ENCODE peak calls at places on chromosomes 11 and 22, in seven cellular contexts. X is fibroblast of mammary gland, E is PC-3, S is IMR-90, P is fibroblast of villous mesenchyme, R is coronary artery, N is AG04450. D is an unnamed sample.

GRCh38 chr11:75554258-75555022 is 7.6 kb upstream of the SERPINH1 start:
- DNase-seq in R (peak), P (peak), X (peak), N (peak), S (peak), E (no peak), D (peak)

GRCh38 chr11:27084407-27084985 is 43.9 kb downstream of the BBOX1 start:
- DNase-seq in P (peak), R (no peak), N (no peak), E (no peak), S (peak), X (no peak), D (no peak)

GRCh38 chr11:61587951-61588695 is 7.2 kb upstream of the SYT7 start:
- DNase-seq in X (peak), E (peak), S (no peak), P (no peak), N (no peak), R (no peak), D (no peak)

GRCh38 chr11:1230121-1230455 is 7.2 kb downstream of the MUC5B start:
- DNase-seq in S (no peak), X (no peak), N (no peak), P (no peak), E (no peak), R (no peak), D (no peak)

GRCh38 chr22:45318558-45319318 is 9.0 kb downstream of the FAM118A start:
- DNase-seq in E (no peak), P (peak), N (no peak), X (peak), R (no peak), S (peak), D (peak)

GRCh38 chr11:10322830-10323792 is 18.2 kb downstream of the ADM start:
- DNase-seq in N (no peak), E (peak), R (peak), S (peak), X (peak), P (peak), D (peak)

GRCh38 chr11:60482361-60482760 is 10.2 kb upstream of the MS4A12 start:
- DNase-seq in P (no peak), S (no peak), E (no peak), N (no peak), X (no peak), R (no peak), D (no peak)

GRCh38 chr11:102186836-102187235 is 76.6 kb downstream of the YAP1 start:
- DNase-seq in X (peak), P (peak), N (no peak), R (no peak), S (no peak), E (no peak), D (no peak)

GRCh38 chr22:31898911-31899310 is 45.4 kb upstream of the YWHAH start:
- DNase-seq in P (no peak), S (no peak), N (no peak), E (no peak), X (no peak), R (no peak), D (no peak)

GRCh38 chr11:58577441-58578135 is 1.3 kb upstream of the ZFP91 start:
- DNase-seq in N (peak), X (peak), R (no peak), P (peak), S (peak), E (peak), D (peak)

GRCh38 chr11:115869780-115870431 is 365.7 kb upstream of the CADM1 start:
- DNase-seq in S (peak), P (peak), N (peak), R (no peak), E (peak), X (no peak), D (peak)

GRCh38 chr11:16204261-16204660 is 152.1 kb downstream of the SOX6 start:
- DNase-seq in N (no peak), P (no peak), E (no peak), X (no peak), S (peak), R (no peak), D (peak)

GRCh38 chr22:27213291-27213690 is 555.9 kb downstream of the MIAT start:
- DNase-seq in S (no peak), R (peak), N (no peak), E (no peak), X (no peak), P (no peak), D (no peak)

GRCh38 chr11:721913-722811 is 16.1 kb downstream of the EPS8L2 start:
- DNase-seq in R (no peak), P (no peak), E (no peak), S (no peak), N (no peak), X (no peak), D (no peak)

GRCh38 chr22:21996175-21996574 is 13.6 kb upstream of the TOP3B start:
- DNase-seq in N (no peak), R (no peak), E (no peak), P (peak), X (no peak), S (no peak), D (no peak)

GRCh38 chr22:28268176-28268575 is 349.1 kb upstream of the PITPNB start:
- DNase-seq in E (peak), S (no peak), P (no peak), R (no peak), N (no peak), X (peak), D (no peak)
- H3K4me3 ChIP-seq in E (no peak), S (no peak), P (no peak), R (no peak), N (no peak), X (no peak), D (no peak)

GRCh38 chr11:67482275-67482735 is 521 bp upstream of the AIP start:
- DNase-seq in S (no peak), X (no peak), N (no peak), R (peak), E (no peak), P (no peak), D (no peak)

GRCh38 chr11:67483498-67483798 is 622 bp downstream of the AIP start:
- DNase-seq in S (no peak), E (no peak), R (no peak), P (no peak), X (no peak), N (no peak), D (no peak)

GRCh38 chr11:67484847-67485311 is 2.1 kb downstream of the AIP start:
- DNase-seq in E (no peak), P (no peak), N (no peak), S (no peak), R (no peak), X (no peak), D (no peak)

GRCh38 chr11:67483901-67484665 is 1.3 kb downstream of the AIP start:
- DNase-seq in N (no peak), R (peak), S (no peak), P (no peak), X (no peak), E (no peak), D (no peak)

DNA sequence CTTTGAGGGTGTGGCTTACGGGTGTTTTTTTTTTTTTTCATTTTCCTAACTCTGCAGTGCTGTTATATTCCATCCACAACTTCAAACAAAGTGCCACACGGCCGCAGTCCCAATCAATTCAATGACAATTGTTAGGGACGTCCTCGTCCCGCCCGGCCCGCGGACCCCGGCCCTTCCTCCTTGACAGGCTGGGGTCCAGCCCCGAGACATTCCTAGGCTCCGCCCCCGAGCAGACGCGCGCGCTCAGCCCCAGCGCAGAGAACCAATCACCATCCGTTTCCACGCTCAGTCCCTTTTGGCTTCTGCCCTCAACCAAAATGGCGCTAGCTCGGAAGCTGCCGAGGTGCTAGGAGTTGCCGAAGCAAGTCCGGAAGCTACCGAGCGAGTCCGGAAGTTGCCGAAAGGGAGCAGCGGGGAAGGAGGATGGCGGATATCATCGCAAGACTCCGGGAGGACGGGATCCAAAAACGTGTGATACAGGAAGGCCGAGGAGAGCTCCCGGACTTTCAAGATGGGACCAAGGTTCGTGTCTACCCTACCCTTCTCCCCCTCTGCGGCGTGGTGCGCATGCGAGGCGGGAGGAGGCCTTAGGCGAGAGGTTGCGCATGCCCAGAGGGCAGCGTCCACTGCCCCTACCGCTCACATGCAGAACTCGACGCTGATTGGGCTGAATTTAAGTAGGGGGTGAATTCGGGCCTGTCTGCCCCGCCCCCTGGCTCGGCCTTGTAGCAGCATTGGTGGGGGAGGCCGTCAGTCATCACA is at the start of gene AIP:
- DNase-seq in R (peak), S (peak), X (peak), E (peak), P (peak), N (peak), D (peak)
- TF ChIP-seq CTCF in R (no peak), S (no peak), X (no peak), E (no peak), P (peak), N (peak), D (peak)

GRCh38 chr11:65639623-65640482 is 2.0 kb downstream of the SIPA1 start:
- DNase-seq in X (no peak), E (no peak), P (no peak), R (no peak), N (no peak), S (no peak), D (no peak)
- H3K4me3 ChIP-seq in X (no peak), E (no peak), P (no peak), R (peak), N (no peak), S (no peak), D (no peak)

GRCh38 chr11:131867457-131868257 is 497.2 kb downstream of the NTM start:
- DNase-seq in N (peak), S (peak), R (no peak), X (peak), P (peak), E (peak), D (peak)
- TF ChIP-seq CTCF in N (peak), S (peak), R (no peak), X (peak), P (peak), E (peak), D (peak)

GRCh38 chr11:128890543-128891409 is at the start of gene KCNJ5:
- DNase-seq in P (peak), E (peak), N (no peak), X (no peak), S (no peak), R (no peak), D (peak)
- H3K4me3 ChIP-seq in P (peak), E (peak), N (peak), X (peak), S (peak), R (peak), D (peak)

DNA sequence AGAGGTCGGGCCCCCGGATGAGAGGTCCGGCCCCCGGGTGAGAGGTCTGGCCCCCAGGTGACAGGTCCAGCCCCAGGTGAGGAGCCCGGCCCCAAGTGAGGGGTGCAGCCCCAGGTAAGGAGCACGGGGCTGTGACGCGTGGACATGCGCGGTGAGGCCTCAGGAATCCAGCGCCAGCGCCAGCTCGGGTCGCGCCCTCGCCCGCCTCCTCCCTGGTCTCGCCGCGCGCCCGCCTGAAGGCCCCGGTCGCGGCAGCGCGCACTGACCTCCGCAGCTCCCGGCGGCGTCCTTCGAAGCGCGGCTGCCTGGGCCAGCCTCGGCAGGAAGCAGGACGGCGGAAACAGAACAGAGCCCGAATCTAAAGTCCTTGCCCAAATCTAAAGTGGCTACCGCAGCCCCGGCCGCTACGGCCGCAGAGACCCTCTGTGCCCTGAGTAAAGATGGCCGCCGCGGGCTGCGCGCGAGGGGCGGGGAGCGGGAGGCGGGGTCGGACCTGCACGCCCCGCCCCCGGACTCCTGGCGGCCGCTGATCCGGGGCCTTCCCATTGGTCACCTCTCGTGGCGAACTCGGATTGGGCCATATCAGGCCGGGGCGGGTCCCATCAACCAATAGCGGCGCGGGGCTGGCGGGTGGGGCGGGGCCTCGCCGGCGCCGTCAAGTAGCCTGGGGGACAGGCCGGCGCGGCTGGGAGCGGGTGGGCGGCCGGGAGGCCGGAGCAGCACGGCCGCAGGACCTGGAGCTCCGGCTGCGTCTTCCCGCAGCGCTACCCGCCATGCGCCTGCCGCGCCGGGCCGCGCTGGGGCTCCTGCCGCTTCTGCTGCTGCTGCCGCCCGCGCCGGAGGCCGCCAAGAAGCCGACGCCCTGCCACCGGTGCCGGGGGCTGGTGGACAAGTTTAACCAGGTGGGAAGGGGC is at the start of the genes ALG12 and CRELD2:
- DNase-seq in S (peak), E (peak), N (peak), R (peak), X (peak), P (peak), D (peak)
- TF ChIP-seq CTCF in S (peak), E (no peak), N (no peak), R (no peak), X (no peak), P (no peak), D (no peak)

GRCh38 chr11:118887219-118887618 is 3.5 kb downstream of the CXCR5 start:
- DNase-seq in N (no peak), X (no peak), S (no peak), E (no peak), P (no peak), R (no peak), D (no peak)
- H3K4me3 ChIP-seq in N (no peak), X (no peak), S (no peak), E (no peak), P (no peak), R (peak), D (no peak)